ENCODE peak calls at places on chromosome 16, in four cellular contexts. N, M, X and D are unnamed samples.

GRCh38 chr16:56108724-56109123 is 82.6 kb upstream of the GNAO1 start:
- DNase-seq in N (no peak), M (no peak), X (no peak), D (no peak)

GRCh38 chr16:24863582-24864437 is 18.0 kb downstream of the SLC5A11 start:
- DNase-seq in N (no peak), M (no peak), X (no peak), D (no peak)

GRCh38 chr16:88582912-88583575 is 12.8 kb downstream of the ZC3H18 start:
- DNase-seq in N (no peak), M (no peak), X (no peak), D (no peak)

GRCh38 chr16:89122322-89122831 is 28.7 kb downstream of the ACSF3 start:
- DNase-seq in N (peak), M (peak), X (peak), D (no peak)

GRCh38 chr16:85415196-85415988 is 197.7 kb upstream of the GSE1 start:
- DNase-seq in N (no peak), M (peak), X (no peak), D (no peak)

GRCh38 chr16:49352923-49353322 is 20.7 kb upstream of the C16orf78 start:
- DNase-seq in N (no peak), M (no peak), X (peak), D (no peak)

GRCh38 chr16:86569843-86570447 is 3.3 kb downstream of the FOXC2 start:
- DNase-seq in N (no peak), M (no peak), X (no peak), D (no peak)

GRCh38 chr16:75589301-75589700 is 23.1 kb downstream of the GABARAPL2 start:
- DNase-seq in N (no peak), M (no peak), X (no peak), D (no peak)